ENCODE peak calls at places on chromosomes 6 and 20, in five cellular contexts. B, T, G, R and V are unnamed samples.

GRCh38 chr6:136410201-136411027 is 120.8 kb upstream of the BCLAF1 start:
- DNase-seq in B (no peak), T (no peak), G (no peak), R (no peak), V (no peak)

GRCh38 chr6:1821188-1822183 is 211.8 kb downstream of the FOXC1 start:
- DNase-seq in B (no peak), T (no peak), G (peak; percentile 18), R (no peak), V (no peak)

GRCh38 chr6:37994238-37994637 is 174.7 kb downstream of the ZFAND3 start:
- DNase-seq in B (peak; percentile 42), T (no peak), G (no peak), R (no peak), V (no peak)

GRCh38 chr6:68240731-68241130 is 394.4 kb upstream of the ADGRB3 start:
- DNase-seq in B (no peak), T (no peak), G (no peak), R (no peak), V (no peak)

GRCh38 chr20:18988701-18989100 is 175.1 kb downstream of the SCP2D1 start:
- DNase-seq in B (no peak), T (no peak), G (no peak), R (no peak), V (no peak)

GRCh38 chr6:140677781-140678528 is 1303.5 kb upstream of the CITED2 start:
- DNase-seq in B (no peak), T (no peak), G (no peak), R (no peak), V (no peak)

GRCh38 chr20:17940447-17940971 is 28.1 kb downstream of the SNX5 start:
- DNase-seq in B (peak; percentile 14), T (no peak), G (no peak), R (no peak), V (peak; percentile 66)

GRCh38 chr6:145214570-145214969 is 520.8 kb downstream of the EPM2A start:
- DNase-seq in B (peak; percentile 45), T (no peak), G (peak; percentile 35), R (no peak), V (no peak)

GRCh38 chr6:98769546-98769945 is 64.8 kb upstream of the POU3F2 start:
- DNase-seq in B (peak; percentile 23), T (no peak), G (peak; percentile 20), R (no peak), V (peak; percentile 46)

GRCh38 chr6:158703121-158703839 is 53.4 kb downstream of the SYTL3 start:
- DNase-seq in B (no peak), T (no peak), G (no peak), R (no peak), V (no peak)

GRCh38 chr20:25548613-25549086 is 36.7 kb downstream of the NINL start:
- DNase-seq in B (no peak), T (no peak), G (no peak), R (no peak), V (no peak)

GRCh38 chr20:50627747-50628146 is 63.6 kb downstream of the RIPOR3 start:
- DNase-seq in B (no peak), T (no peak), G (no peak), R (no peak), V (no peak)

GRCh38 chr6:149723771-149724417 is 6.0 kb upstream of the LATS1 start:
- DNase-seq in B (peak; percentile 58), T (peak; percentile 24), G (peak; percentile 71), R (no peak), V (no peak)

GRCh38 chr6:26613717-26614683 is 17.2 kb downstream of the ABT1 start:
- DNase-seq in B (peak; percentile 72), T (no peak), G (no peak), R (no peak), V (peak; percentile 50)

GRCh38 chr6:4703367-4703766 is 72.8 kb upstream of the CDYL start:
- DNase-seq in B (no peak), T (no peak), G (no peak), R (no peak), V (no peak)

GRCh38 chr6:17484201-17484606 is 90.8 kb downstream of the CAP2 start:
- DNase-seq in B (no peak), T (no peak), G (no peak), R (no peak), V (no peak)

GRCh38 chr6:132084811-132085509 is 133.8 kb upstream of the CCN2 start:
- DNase-seq in B (no peak), T (no peak), G (peak; percentile 92), R (no peak), V (no peak)

GRCh38 chr6:3848380-3848779 is 793 bp upstream of the FAM50B start:
- DNase-seq in B (no peak), T (no peak), G (no peak), R (no peak), V (no peak)

GRCh38 chr20:17620371-17621228 is 50.7 kb downstream of the DSTN start:
- DNase-seq in B (no peak), T (no peak), G (no peak), R (no peak), V (peak; percentile 25)

GRCh38 chr6:36625161-36625919 is 31.2 kb downstream of the SRSF3 start:
- DNase-seq in B (peak; percentile 1), T (no peak), G (peak; percentile 32), R (no peak), V (no peak)

GRCh38 chr6:105364243-105364642 is 38.6 kb downstream of the PREP start:
- DNase-seq in B (no peak), T (no peak), G (no peak), R (no peak), V (no peak)

GRCh38 chr6:166364480-166364879 is 18.3 kb downstream of the MPC1 start:
- DNase-seq in B (no peak), T (no peak), G (no peak), R (no peak), V (no peak)

GRCh38 chr20:19739351-19739750 is 18.7 kb upstream of the RIN2 start:
- DNase-seq in B (no peak), T (no peak), G (no peak), R (no peak), V (no peak)

GRCh38 chr6:81727876-81728517 is 24.5 kb downstream of the TENT5A start:
- DNase-seq in B (no peak), T (no peak), G (no peak), R (no peak), V (no peak)

GRCh38 chr20:35700625-35701148 is 1.5 kb downstream of the ROMO1 start:
- DNase-seq in B (no peak), T (no peak), G (no peak), R (no peak), V (no peak)

GRCh38 chr6:81995548-81996289 is 243.2 kb upstream of the TENT5A start:
- DNase-seq in B (no peak), T (no peak), G (peak; percentile 39), R (no peak), V (no peak)

GRCh38 chr6:11485261-11485660 is 52.3 kb upstream of the TMEM170B start:
- DNase-seq in B (no peak), T (no peak), G (no peak), R (no peak), V (no peak)

GRCh38 chr6:131861356-131861755 is 53.5 kb downstream of the ENPP1 start:
- DNase-seq in B (no peak), T (no peak), G (no peak), R (no peak), V (no peak)

GRCh38 chr20:3209023-3209945 is at the start of gene ITPA:
- DNase-seq in B (peak; percentile 73), T (peak; percentile 76), G (peak; percentile 61), R (no peak), V (peak; percentile 67)

GRCh38 chr6:42451146-42451594 is 556 bp downstream of the TRERF1 start:
- DNase-seq in B (no peak), T (no peak), G (no peak), R (no peak), V (no peak)

GRCh38 chr20:38109657-38110524 is 55.2 kb downstream of the TGM2 start:
- DNase-seq in B (no peak), T (no peak), G (peak; percentile 72), R (no peak), V (no peak)

GRCh38 chr20:44336725-44337380 is at the start of gene R3HDML:
- DNase-seq in B (no peak), T (no peak), G (no peak), R (no peak), V (no peak)

GRCh38 chr20:57469418-57470211 is 55.3 kb downstream of the CTCFL start:
- DNase-seq in B (peak; percentile 22), T (no peak), G (no peak), R (no peak), V (no peak)

GRCh38 chr6:102746941-102747340 is 1353.4 kb downstream of the GRIK2 start:
- DNase-seq in B (peak; percentile 85), T (no peak), G (no peak), R (no peak), V (no peak)